ENCODE peak calls at places on chromosomes 2 and 18, in four cellular contexts. E is GM12878, Z is HL-60, B is K562. O is an unnamed sample.

GRCh38 chr2:61633250-61633649 is 95.1 kb upstream of the XPO1 start:
- DNase-seq in Z (no peak), E (no peak), B (no peak), O (no peak)

GRCh38 chr2:213914510-213914909 is 496.3 kb upstream of the VWC2L start:
- DNase-seq in Z (no peak), B (no peak), E (no peak), O (no peak)

GRCh38 chr18:12017079-12017478 is 35.8 kb downstream of the IMPA2 start:
- DNase-seq in E (no peak), Z (no peak), B (no peak), O (no peak)

GRCh38 chr2:109264595-109265328 is 135.8 kb downstream of the SH3RF3 start:
- DNase-seq in Z (no peak), B (no peak), E (no peak), O (no peak)

GRCh38 chr18:23257686-23258565 is 122.6 kb downstream of the CABLES1 start:
- DNase-seq in E (no peak), Z (peak), B (no peak), O (no peak)

GRCh38 chr2:66851449-66851872 is 416.5 kb downstream of the MEIS1 start:
- DNase-seq in E (no peak), B (no peak), Z (no peak), O (no peak)

GRCh38 chr18:12336251-12336650 is 28.2 kb downstream of the TUBB6 start:
- DNase-seq in Z (no peak), B (no peak), E (no peak), O (no peak)

GRCh38 chr2:203688798-203689197 is 17.6 kb upstream of the CD28 start:
- DNase-seq in B (no peak), Z (peak), E (peak), O (peak)

GRCh38 chr2:147739531-147739930 is 105.3 kb upstream of the ACVR2A start:
- DNase-seq in E (no peak), Z (no peak), B (no peak), O (no peak)

GRCh38 chr2:66433945-66434678 is 813 bp upstream of the MEIS1 start:
- DNase-seq in E (no peak), B (peak), Z (no peak), O (no peak)

GRCh38 chr2:186554850-186555785 is 34.7 kb upstream of the ITGAV start:
- DNase-seq in B (peak), Z (no peak), E (no peak), O (no peak)

GRCh38 chr2:56515399-56515798 is 331.6 kb downstream of the CCDC85A start:
- DNase-seq in B (no peak), Z (no peak), E (no peak), O (no peak)

GRCh38 chr2:36352024-36352398 is 3.6 kb upstream of the CRIM1 start:
- DNase-seq in B (peak), E (peak), Z (peak), O (no peak)

GRCh38 chr2:208207769-208208168 is 17.9 kb upstream of the C2orf80 start:
- DNase-seq in E (no peak), B (no peak), Z (no peak), O (no peak)

GRCh38 chr2:128986867-128987268 is 668.2 kb upstream of the HS6ST1 start:
- DNase-seq in B (no peak), Z (no peak), E (no peak), O (no peak)

GRCh38 chr2:47230418-47230817 is 75.3 kb upstream of the STPG4 start:
- DNase-seq in B (no peak), E (no peak), Z (no peak), O (no peak)

GRCh38 chr2:241240320-241241004 is 52.0 kb downstream of the ANO7 start:
- DNase-seq in B (no peak), E (no peak), Z (no peak), O (no peak)

GRCh38 chr2:47479863-47480262 is 76.9 kb downstream of the MSH2 start:
- DNase-seq in Z (no peak), E (no peak), B (no peak), O (no peak)

GRCh38 chr18:48983793-48984437 is 33.1 kb upstream of the SMAD7 start:
- DNase-seq in Z (peak), E (no peak), B (peak), O (no peak)

GRCh38 chr2:118202707-118203303 is 114.5 kb downstream of the INSIG2 start:
- DNase-seq in B (peak), Z (peak), E (no peak), O (no peak)

GRCh38 chr18:37270046-37270665 is 295.4 kb downstream of the CELF4 start:
- DNase-seq in B (peak), E (no peak), Z (peak), O (no peak)

GRCh38 chr2:172467382-172467781 is 40.0 kb downstream of the ITGA6 start:
- DNase-seq in B (peak), E (no peak), Z (no peak), O (no peak)

GRCh38 chr18:51196116-51196810 is 1.2 kb downstream of the MEX3C start:
- DNase-seq in B (peak), Z (peak), E (no peak), O (no peak)

GRCh38 chr2:202035089-202035940 is 1.7 kb downstream of the FZD7 start:
- DNase-seq in Z (no peak), E (no peak), B (no peak), O (no peak)

GRCh38 chr2:42810126-42810970 is 18.0 kb upstream of the HAAO start:
- DNase-seq in E (peak), Z (peak), B (peak), O (peak)

GRCh38 chr2:61816480-61817355 is 37.1 kb downstream of the FAM161A start:
- DNase-seq in Z (no peak), B (no peak), E (no peak), O (no peak)

GRCh38 chr2:231348703-231349373 is 46.7 kb upstream of the B3GNT7 start:
- DNase-seq in Z (no peak), B (no peak), E (no peak), O (no peak)

GRCh38 chr2:145119225-145119624 is 599.3 kb upstream of the ZEB2 start:
- DNase-seq in B (no peak), Z (no peak), E (no peak), O (no peak)

GRCh38 chr2:158805936-158806335 is 10.8 kb downstream of the DAPL1 start:
- DNase-seq in E (no peak), Z (no peak), B (no peak), O (no peak)

GRCh38 chr2:140442319-140442718 is 1662.1 kb upstream of the NXPH2 start:
- DNase-seq in Z (no peak), E (no peak), B (no peak), O (no peak)

GRCh38 chr2:178193496-178193822 is 853 bp upstream of the OSBPL6 start:
- DNase-seq in E (no peak), B (no peak), Z (no peak), O (no peak)

GRCh38 chr18:40096675-40097074 is 1858.4 kb upstream of the PIK3C3 start:
- DNase-seq in Z (no peak), B (no peak), E (no peak), O (no peak)

GRCh38 chr2:109128466-109129355 is at the start of gene SH3RF3:
- DNase-seq in Z (peak), B (no peak), E (no peak), O (peak)

DNA sequence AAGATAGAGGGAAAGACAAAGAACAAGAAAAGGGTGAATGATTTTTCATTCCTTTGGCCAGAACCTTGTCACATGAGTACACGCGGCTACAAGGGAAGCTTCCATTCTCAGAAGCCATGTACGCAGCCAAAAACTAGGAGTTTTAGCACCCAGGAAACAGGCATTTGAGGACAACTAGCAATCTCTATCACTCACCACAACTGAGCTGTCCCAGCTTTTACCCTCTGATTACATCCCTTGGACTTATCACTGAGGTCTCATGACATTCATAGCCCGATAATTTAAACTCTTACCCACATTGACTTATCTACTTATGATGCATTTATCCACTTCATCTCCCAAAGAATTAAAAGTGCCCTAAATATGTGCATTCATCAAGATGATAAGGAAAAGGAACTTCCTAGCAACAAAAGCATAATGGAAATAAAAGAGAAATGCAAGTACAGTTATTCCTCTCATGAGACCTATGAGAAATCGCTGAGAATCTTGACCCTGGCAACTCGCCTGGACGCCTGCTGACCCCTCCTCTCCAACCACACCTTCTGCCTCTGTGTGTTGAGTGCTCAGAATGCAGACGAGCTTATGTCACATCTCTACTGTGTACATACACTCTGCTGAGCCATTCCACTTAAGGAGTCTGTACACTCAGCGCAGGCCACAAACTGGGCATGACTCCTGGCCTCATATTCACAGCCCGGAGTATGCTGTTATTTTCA is 28.7 kb upstream of the MFSD6 start:
- DNase-seq in B (peak), E (no peak), Z (no peak), O (no peak)
- TF ChIP-seq SPI1 in B (no peak), E (no peak), Z (no peak), O (no peak)

DNA sequence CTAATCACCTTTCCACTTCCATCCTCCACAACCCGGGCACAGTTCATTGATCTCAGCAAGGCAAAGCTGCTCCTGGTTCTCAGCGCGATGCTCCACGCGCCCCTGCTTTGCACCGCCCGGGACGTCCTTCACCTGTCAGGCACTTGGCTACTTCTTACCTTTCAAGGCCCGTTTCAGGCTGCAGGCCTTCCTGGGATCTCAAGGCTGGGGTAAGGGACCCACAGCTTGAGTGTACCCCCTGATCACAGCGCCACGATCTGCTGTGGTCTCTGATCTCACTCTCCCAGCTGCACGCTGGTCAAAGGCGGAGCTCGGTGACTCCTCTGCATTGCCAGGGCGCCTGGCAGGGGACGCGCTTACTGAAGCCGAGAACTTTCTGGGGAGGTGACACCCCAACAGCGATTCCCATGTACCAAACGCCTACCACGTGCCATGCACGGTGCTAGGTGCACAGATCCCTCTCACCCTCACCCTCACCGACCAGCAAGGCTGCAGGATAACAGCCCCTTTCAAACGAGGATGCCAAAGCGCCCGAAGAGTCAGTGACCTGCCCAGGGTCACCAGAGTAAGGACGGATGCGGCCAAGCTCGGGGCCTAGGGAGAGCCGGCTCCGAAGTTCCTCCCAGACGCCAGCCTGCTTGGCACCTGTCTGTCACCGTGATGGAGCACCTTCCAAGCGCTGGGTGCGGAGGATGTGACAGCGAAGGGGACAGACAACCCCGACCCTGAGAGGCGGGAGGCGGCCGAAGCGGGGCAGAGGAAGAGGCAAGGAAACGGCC is 818 bp downstream of the ITGB1BP1 start:
- DNase-seq in B (peak), E (no peak), Z (peak), O (peak)
- TF ChIP-seq SPI1 in B (no peak), E (no peak), Z (no peak), O (no peak)

DNA sequence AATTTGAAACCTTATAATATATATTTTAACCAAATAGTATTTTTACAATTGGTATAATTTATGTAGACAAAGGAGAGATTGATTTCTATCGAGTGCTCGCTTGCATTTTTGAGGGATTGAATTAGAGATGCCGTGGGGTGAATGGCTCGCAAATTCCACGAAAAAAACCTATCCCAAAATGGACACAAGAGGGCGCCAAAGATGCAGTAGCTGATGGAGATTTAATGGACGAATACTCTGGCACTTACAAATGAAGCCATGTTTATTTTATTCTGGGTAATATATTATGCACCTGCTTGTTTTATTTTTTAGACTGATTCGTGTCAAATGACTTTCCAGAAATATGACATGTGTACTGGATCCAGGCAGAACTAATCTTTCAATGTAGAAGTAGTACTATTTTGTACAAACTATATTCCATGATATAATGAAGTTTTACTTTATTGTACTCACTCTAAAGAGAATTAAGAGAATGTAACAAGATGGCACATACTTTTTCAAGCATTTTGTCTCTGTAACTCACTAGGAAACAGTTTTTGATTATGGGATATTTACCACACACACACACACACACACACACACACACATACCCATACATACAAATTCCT is 505.4 kb downstream of the PLCL1 start:
- DNase-seq in Z (peak), E (no peak), B (peak), O (no peak)
- TF ChIP-seq SPI1 in Z (no peak), E (no peak), B (no peak), O (no peak)

DNA sequence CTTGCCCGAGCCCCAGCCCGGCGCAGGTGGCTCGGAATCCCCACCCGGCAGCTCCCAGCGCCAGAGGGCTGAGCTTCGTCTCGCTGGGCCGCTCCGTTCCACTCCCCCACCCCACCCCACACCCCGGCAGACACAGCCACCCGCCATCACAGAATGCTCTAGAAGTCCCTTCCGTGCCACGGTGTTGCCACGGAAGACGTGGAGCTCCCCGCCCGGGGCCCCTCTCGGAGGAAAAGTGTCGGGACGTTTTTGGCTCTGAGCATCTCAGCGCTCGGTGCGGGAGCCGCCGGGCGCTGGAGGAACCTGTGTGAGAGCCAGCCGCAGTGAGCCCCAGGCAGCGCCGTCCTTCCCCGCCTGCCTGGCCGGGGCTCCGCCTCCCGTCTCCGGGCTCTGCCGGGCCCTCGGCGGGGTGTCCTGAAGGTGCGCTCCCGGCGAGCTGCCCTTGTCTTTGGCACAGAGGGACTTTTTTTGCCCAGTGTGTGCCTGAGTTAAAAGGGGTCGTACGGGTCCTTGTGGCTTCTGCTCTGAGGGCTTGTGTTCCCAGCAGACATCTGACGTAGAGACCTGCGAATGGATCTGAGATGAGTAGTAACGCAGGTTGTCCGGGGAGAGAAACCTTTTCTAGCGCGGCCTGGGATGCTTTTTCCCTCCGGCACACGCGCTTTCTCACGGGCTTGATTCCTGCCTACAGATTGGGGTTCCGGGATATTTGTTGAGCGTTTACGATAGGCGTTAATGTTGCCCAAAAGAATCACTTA is 1.8 kb downstream of the ZCCHC2 start:
- DNase-seq in B (peak), E (no peak), Z (peak), O (no peak)
- TF ChIP-seq SPI1 in B (no peak), E (no peak), Z (no peak), O (no peak)

GRCh38 chr2:96317584-96317997 is 7.5 kb upstream of the ITPRIPL1 start:
- DNase-seq in B (no peak), E (no peak), Z (no peak), O (no peak)

GRCh38 chr2:96320326-96321229 is 4.5 kb upstream of the ITPRIPL1 start:
- DNase-seq in E (no peak), B (no peak), Z (no peak), O (no peak)

GRCh38 chr2:96316999-96317398 is 8.1 kb upstream of the ITPRIPL1 start:
- DNase-seq in Z (no peak), B (no peak), E (no peak), O (no peak)

GRCh38 chr2:96319396-96319795 is 5.7 kb upstream of the ITPRIPL1 start:
- DNase-seq in Z (no peak), E (no peak), B (no peak), O (no peak)

DNA sequence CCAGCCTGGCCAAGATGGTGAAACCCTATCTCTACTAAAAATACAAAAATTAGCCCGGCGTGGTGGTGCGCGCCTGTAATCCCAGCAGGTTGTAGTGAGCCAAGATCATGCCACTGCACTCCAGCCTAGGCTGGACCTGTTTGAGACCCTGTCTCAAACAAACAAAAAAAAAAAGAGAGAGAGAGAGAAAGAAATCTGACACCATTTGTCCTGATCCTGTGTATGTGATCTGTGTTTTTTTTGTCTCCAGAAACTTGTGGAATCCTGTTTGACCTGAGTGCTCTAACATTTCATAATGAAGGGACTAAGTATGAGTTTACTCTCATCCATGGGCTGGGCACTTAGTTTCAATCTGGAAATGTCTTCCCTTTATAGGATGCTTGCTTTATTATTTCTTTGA is 6.4 kb upstream of the ITPRIPL1 start:
- DNase-seq in E (no peak), B (no peak), Z (no peak), O (no peak)
- TF ChIP-seq SPI1 in E (no peak), B (no peak), Z (no peak), O (no peak)

GRCh38 chr2:239257511-239257937 is 143.3 kb downstream of the HDAC4 start:
- DNase-seq in E (no peak), Z (peak), B (peak), O (no peak)
- TF ChIP-seq SPI1 in E (no peak), Z (no peak), B (no peak), O (no peak)

GRCh38 chr18:3248062-3248669 is 565 bp downstream of the MYL12A start:
- DNase-seq in B (no peak), E (no peak), Z (peak), O (no peak)

GRCh38 chr18:3246636-3247242 is 862 bp upstream of the MYL12A start:
- DNase-seq in E (no peak), Z (peak), B (peak), O (no peak)

GRCh38 chr18:3250237-3251107 is 2.9 kb downstream of the MYL12A start:
- DNase-seq in B (no peak), Z (no peak), E (no peak), O (no peak)

GRCh38 chr18:3247243-3248061 is at the start of gene MYL12A:
- DNase-seq in B (peak), Z (peak), E (peak), O (peak)

DNA sequence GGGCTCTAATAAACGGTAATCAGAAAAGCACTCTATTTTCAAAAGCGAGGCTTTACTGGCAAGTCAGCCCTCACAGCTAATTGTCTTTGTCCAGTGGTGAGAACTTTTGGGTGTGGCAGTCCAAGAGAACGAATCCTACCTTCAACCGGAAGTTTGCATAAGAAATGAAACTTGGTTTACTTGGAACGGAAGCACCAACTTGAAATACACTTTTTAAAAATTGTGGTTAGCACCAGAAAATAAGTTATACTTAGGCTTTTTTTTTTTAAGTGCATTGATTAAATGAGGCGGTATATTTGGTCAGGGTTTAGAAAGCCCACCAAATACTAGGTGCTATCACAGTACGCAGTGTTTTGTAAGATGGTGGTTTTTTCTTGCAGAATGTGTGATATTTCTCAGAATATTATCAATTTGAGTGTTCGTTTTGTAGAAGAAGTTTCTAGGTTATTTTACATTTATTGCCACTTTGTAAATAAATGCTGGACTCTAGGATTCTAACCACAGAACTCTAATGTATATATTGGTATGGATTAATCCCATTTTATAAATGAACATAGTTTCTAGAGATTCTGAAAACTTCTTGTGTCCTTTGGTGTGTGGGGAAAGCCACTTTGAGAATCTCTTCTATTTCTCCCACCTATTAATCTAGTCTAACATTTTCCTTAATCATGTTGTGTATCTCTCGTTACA is 1.2 kb downstream of the MYL12A start:
- DNase-seq in E (no peak), Z (peak), B (peak), O (no peak)
- TF ChIP-seq SPI1 in E (no peak), Z (no peak), B (no peak), O (no peak)

O was measured in GM12891.